ENCODE peak calls at places on chromosomes 3 and 15, in seven cellular contexts. One of them, this sample, is unnamed.

GRCh38 chr15:39667382-39668127 is 86.7 kb downstream of the THBS1 start:
- DNase-seq in dorsolateral prefrontal cortex: no peak
- DNase-seq in IMR-90: no peak
- DNase-seq in lower leg skin: no peak
- DNase-seq in A549: no peak
- DNase-seq in lung: no peak
- DNase-seq in endothelial cell: no peak
- DNase-seq in this sample: no peak

GRCh38 chr3:192467230-192468186 is 259.8 kb downstream of the FGF12 start:
- DNase-seq in dorsolateral prefrontal cortex: peak; percentile 75
- DNase-seq in IMR-90: peak; percentile 34
- DNase-seq in lower leg skin: no peak
- DNase-seq in A549: peak; percentile 36
- DNase-seq in lung: peak; percentile 51
- DNase-seq in endothelial cell: peak; percentile 71
- DNase-seq in this sample: no peak

GRCh38 chr15:67194171-67195114 is 60.0 kb downstream of the AAGAB start:
- DNase-seq in dorsolateral prefrontal cortex: no peak
- DNase-seq in IMR-90: no peak
- DNase-seq in lower leg skin: no peak
- DNase-seq in A549: no peak
- DNase-seq in lung: no peak
- DNase-seq in endothelial cell: no peak
- DNase-seq in this sample: no peak

GRCh38 chr3:177591371-177591770 is 394.1 kb upstream of the TBL1XR1 start:
- DNase-seq in dorsolateral prefrontal cortex: no peak
- DNase-seq in IMR-90: no peak
- DNase-seq in lower leg skin: no peak
- DNase-seq in A549: no peak
- DNase-seq in lung: peak; percentile 44
- DNase-seq in endothelial cell: no peak
- DNase-seq in this sample: no peak

GRCh38 chr15:46450810-46451182 is 816.0 kb downstream of the SQOR start:
- DNase-seq in dorsolateral prefrontal cortex: no peak
- DNase-seq in IMR-90: no peak
- DNase-seq in lower leg skin: no peak
- DNase-seq in A549: no peak
- DNase-seq in lung: no peak
- DNase-seq in endothelial cell: no peak
- DNase-seq in this sample: no peak

GRCh38 chr3:100602506-100603444 is 6.6 kb upstream of the ADGRG7 start:
- DNase-seq in dorsolateral prefrontal cortex: no peak
- DNase-seq in IMR-90: peak; percentile 54
- DNase-seq in lower leg skin: no peak
- DNase-seq in A549: peak; percentile 60
- DNase-seq in lung: no peak
- DNase-seq in endothelial cell: no peak
- DNase-seq in this sample: no peak

GRCh38 chr3:21718943-21719591 is 31.9 kb downstream of the ZNF385D start:
- DNase-seq in dorsolateral prefrontal cortex: no peak
- DNase-seq in IMR-90: no peak
- DNase-seq in lower leg skin: no peak
- DNase-seq in A549: no peak
- DNase-seq in lung: no peak
- DNase-seq in endothelial cell: no peak
- DNase-seq in this sample: no peak

GRCh38 chr3:123695152-123695551 is 110.3 kb upstream of the HACD2 start:
- DNase-seq in dorsolateral prefrontal cortex: no peak
- DNase-seq in IMR-90: no peak
- DNase-seq in lower leg skin: no peak
- DNase-seq in A549: no peak
- DNase-seq in lung: no peak
- DNase-seq in endothelial cell: no peak
- DNase-seq in this sample: no peak

GRCh38 chr3:106380232-106380631 is 511.4 kb upstream of the CBLB start:
- DNase-seq in dorsolateral prefrontal cortex: no peak
- DNase-seq in IMR-90: peak; percentile 17
- DNase-seq in lower leg skin: no peak
- DNase-seq in A549: no peak
- DNase-seq in lung: no peak
- DNase-seq in endothelial cell: no peak
- DNase-seq in this sample: no peak

GRCh38 chr3:123757281-123757940 is 126.7 kb downstream of the MYLK start:
- DNase-seq in dorsolateral prefrontal cortex: peak; percentile 78
- DNase-seq in IMR-90: no peak
- DNase-seq in lower leg skin: peak; percentile 86
- DNase-seq in A549: no peak
- DNase-seq in lung: no peak
- DNase-seq in endothelial cell: no peak
- DNase-seq in this sample: no peak

GRCh38 chr3:170171563-170171962 is 10.0 kb downstream of the PHC3 start:
- DNase-seq in dorsolateral prefrontal cortex: no peak
- DNase-seq in IMR-90: no peak
- DNase-seq in lower leg skin: no peak
- DNase-seq in A549: no peak
- DNase-seq in lung: no peak
- DNase-seq in endothelial cell: no peak
- DNase-seq in this sample: no peak

GRCh38 chr3:144521131-144521530 is 549.5 kb downstream of the DIPK2A start:
- DNase-seq in dorsolateral prefrontal cortex: no peak
- DNase-seq in IMR-90: no peak
- DNase-seq in lower leg skin: no peak
- DNase-seq in A549: no peak
- DNase-seq in lung: no peak
- DNase-seq in endothelial cell: no peak
- DNase-seq in this sample: no peak

GRCh38 chr3:43773273-43774104 is 82.8 kb downstream of the ABHD5 start:
- DNase-seq in dorsolateral prefrontal cortex: no peak
- DNase-seq in IMR-90: peak; percentile 16
- DNase-seq in lower leg skin: peak; percentile 77
- DNase-seq in A549: peak; percentile 72
- DNase-seq in lung: no peak
- DNase-seq in endothelial cell: no peak
- DNase-seq in this sample: peak; percentile 46

GRCh38 chr3:182248349-182248880 is 536.7 kb downstream of the SOX2 start:
- DNase-seq in dorsolateral prefrontal cortex: no peak
- DNase-seq in IMR-90: no peak
- DNase-seq in lower leg skin: no peak
- DNase-seq in A549: no peak
- DNase-seq in lung: no peak
- DNase-seq in endothelial cell: no peak
- DNase-seq in this sample: no peak

GRCh38 chr3:178588593-178588992 is 52.4 kb downstream of the KCNMB2 start:
- DNase-seq in dorsolateral prefrontal cortex: no peak
- DNase-seq in IMR-90: no peak
- DNase-seq in lower leg skin: no peak
- DNase-seq in A549: no peak
- DNase-seq in lung: no peak
- DNase-seq in endothelial cell: no peak
- DNase-seq in this sample: no peak

GRCh38 chr3:45947361-45947760 is 4.1 kb downstream of the CXCR6 start:
- DNase-seq in dorsolateral prefrontal cortex: no peak
- DNase-seq in IMR-90: peak; percentile 61
- DNase-seq in lower leg skin: no peak
- DNase-seq in A549: no peak
- DNase-seq in lung: no peak
- DNase-seq in endothelial cell: no peak
- DNase-seq in this sample: no peak

GRCh38 chr3:52121459-52121795 is 32.8 kb downstream of the POC1A start:
- DNase-seq in dorsolateral prefrontal cortex: no peak
- DNase-seq in IMR-90: no peak
- DNase-seq in lower leg skin: no peak
- DNase-seq in A549: no peak
- DNase-seq in lung: no peak
- DNase-seq in endothelial cell: no peak
- DNase-seq in this sample: no peak

GRCh38 chr3:14121859-14122258 is 2.8 kb downstream of the CHCHD4 start:
- DNase-seq in dorsolateral prefrontal cortex: no peak
- DNase-seq in IMR-90: no peak
- DNase-seq in lower leg skin: no peak
- DNase-seq in A549: no peak
- DNase-seq in lung: no peak
- DNase-seq in endothelial cell: no peak
- DNase-seq in this sample: no peak

DNA sequence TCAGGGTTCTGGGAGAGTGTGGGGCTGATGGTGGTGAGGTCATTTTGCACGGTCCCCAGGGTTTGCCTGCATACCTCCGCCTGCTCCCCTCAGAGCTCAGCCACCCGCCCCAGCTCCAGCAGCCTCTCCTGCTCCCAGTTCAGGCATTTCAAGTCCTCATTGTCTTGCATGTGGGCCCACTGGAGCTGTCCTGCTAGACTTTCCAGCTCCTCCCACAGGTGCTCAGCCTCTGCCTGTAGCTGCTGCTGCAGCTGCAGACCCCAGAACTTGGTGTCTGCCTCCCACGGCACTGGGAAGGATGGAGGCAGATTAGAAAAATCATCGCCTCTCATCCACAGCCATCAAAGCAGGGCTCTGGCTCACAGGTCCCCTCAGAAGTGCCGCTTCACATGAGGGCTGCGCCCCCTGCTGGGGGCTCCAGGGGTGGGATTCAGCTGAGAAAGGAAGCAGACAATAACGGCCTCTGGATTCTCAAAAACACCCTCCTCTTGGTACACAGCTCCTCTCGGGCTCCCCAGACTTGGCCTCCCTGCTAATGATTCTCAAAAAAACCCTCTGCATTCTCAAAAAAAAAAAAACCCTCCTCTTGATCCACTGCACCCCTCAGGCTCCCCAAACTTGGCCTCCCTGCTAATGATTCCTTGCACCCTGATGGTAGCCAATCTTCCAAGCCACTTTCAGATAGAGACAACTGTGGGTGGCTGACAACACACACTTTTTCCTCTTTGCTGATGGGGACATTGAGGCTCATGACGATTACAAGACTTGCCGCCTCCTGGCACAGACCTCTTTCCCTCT is 89.3 kb upstream of the C2CD4B start:
- DNase-seq in dorsolateral prefrontal cortex: peak; percentile 21
- DNase-seq in IMR-90: peak; percentile 43
- DNase-seq in lower leg skin: peak; percentile 92
- DNase-seq in A549: peak; percentile 64
- DNase-seq in lung: peak; percentile 48
- DNase-seq in endothelial cell: peak; percentile 90
- DNase-seq in this sample: peak; percentile 46
- TF ChIP-seq CTCF in dorsolateral prefrontal cortex: peak; percentile 58
- TF ChIP-seq CTCF in IMR-90: peak; percentile 62
- TF ChIP-seq CTCF in lower leg skin: no peak
- TF ChIP-seq CTCF in A549: peak; percentile 80
- TF ChIP-seq CTCF in lung: peak; percentile 55
- TF ChIP-seq CTCF in endothelial cell: peak; percentile 86
- TF ChIP-seq CTCF in this sample: no peak

DNA sequence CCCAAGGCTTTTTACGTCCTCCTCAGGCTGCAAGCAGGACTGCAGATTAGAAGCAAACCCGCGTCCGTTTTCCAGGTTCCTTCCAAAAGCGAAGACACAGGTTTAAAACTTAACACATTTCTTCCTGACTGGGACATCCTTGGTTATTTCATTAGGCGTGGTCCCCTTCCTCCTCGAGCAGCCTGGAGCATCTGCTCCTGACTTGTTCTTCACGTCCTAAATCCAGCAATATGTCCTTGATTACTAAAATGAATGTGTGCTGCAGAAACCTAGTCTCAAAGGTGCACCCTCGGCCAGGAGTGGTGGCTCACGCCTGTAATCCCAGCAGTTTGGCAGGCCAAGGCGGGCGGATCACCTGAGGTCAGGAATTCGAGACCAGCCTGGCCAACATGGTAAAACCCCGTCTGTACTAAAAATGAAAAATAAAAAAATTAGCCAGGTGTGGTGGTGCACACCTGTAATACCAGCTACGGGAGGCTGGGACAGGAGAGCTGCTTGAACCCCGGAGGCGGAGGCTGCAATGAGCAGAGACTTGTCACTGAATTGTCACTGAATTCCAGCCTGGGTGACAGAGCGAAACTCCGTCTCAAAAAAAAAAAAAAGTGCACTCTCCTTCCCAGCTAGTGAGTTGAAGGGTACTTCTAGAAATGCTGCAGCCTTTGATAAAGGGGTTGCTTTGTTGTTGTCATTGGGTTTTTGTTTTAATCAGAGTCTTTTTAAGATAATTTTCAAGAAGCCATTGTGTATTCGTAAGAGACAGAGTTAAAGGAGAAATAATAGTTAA is 853 bp upstream of the LRIG1 start:
- DNase-seq in dorsolateral prefrontal cortex: no peak
- DNase-seq in IMR-90: no peak
- DNase-seq in lower leg skin: no peak
- DNase-seq in A549: no peak
- DNase-seq in lung: no peak
- DNase-seq in endothelial cell: no peak
- DNase-seq in this sample: no peak
- TF ChIP-seq CTCF in dorsolateral prefrontal cortex: no peak
- TF ChIP-seq CTCF in IMR-90: peak; percentile 38
- TF ChIP-seq CTCF in lower leg skin: no peak
- TF ChIP-seq CTCF in A549: no peak
- TF ChIP-seq CTCF in lung: no peak
- TF ChIP-seq CTCF in endothelial cell: no peak
- TF ChIP-seq CTCF in this sample: no peak

DNA sequence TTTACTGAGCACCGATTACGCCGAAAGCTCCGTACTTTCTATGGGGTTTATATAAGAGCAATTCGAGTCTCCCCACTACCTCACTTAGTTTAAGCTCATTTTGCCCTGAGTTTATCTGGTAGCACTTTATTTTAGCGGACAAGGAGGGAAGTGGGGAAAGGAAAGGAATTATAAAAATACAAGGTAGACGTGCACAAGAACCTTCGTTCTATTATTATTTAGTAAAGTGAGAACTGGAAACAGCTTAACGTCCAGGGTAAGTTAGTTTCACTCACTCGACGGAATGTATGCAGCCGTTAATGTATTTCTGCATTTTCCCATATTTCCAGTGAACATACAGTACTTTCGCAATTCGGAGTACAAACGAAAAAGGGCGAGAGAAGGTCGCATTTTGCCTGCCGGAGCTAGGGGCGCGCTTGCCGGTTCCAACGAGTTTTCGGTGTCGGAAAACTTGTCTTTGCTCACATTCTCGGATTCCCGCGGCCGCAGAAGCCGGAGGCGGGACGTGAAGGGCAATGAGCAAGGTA is 1.2 kb upstream of the STT3B start:
- DNase-seq in dorsolateral prefrontal cortex: no peak
- DNase-seq in IMR-90: peak; percentile 12
- DNase-seq in lower leg skin: no peak
- DNase-seq in A549: no peak
- DNase-seq in lung: no peak
- DNase-seq in endothelial cell: no peak
- DNase-seq in this sample: no peak
- TF ChIP-seq CTCF in dorsolateral prefrontal cortex: peak; percentile 28
- TF ChIP-seq CTCF in IMR-90: no peak
- TF ChIP-seq CTCF in lower leg skin: no peak
- TF ChIP-seq CTCF in A549: no peak
- TF ChIP-seq CTCF in lung: no peak
- TF ChIP-seq CTCF in endothelial cell: no peak
- TF ChIP-seq CTCF in this sample: no peak

DNA sequence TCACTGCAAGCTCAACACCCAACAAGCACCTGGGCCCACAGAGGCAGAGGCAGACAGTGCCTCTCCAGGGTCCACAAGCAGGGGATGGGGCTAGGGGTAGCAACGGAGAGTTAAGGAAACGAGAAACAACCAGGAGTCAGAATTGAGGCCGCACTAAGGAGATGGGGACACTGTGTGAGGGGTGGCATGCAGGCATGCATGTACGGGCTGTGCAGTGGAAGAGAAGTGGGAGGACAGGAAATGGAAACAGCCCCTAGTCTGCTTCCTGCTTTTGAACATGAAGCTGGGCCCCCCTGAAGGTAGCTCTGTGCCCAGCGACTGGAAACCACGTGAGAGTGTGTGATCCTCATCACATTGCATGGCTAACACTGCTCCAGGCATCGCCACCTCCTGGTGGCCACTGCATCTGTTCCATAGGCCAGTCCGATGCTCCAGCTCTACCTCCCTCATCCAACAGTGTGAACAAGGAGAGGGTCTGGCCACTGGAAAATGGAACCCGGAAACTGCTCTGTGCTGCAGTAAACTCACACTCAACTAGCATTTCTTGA is 44.0 kb downstream of the XXYLT1 start:
- DNase-seq in dorsolateral prefrontal cortex: no peak
- DNase-seq in IMR-90: peak; percentile 32
- DNase-seq in lower leg skin: peak; percentile 81
- DNase-seq in A549: no peak
- DNase-seq in lung: no peak
- DNase-seq in endothelial cell: no peak
- DNase-seq in this sample: peak; percentile 52
- TF ChIP-seq CTCF in dorsolateral prefrontal cortex: no peak
- TF ChIP-seq CTCF in IMR-90: peak; percentile 49
- TF ChIP-seq CTCF in lower leg skin: no peak
- TF ChIP-seq CTCF in A549: no peak
- TF ChIP-seq CTCF in lung: peak; percentile 1
- TF ChIP-seq CTCF in endothelial cell: peak; percentile 25
- TF ChIP-seq CTCF in this sample: no peak